ENCODE peak calls at places on chromosomes 4 and X, in nine cellular contexts. Y is K562, S is astrocyte, X is ascending aorta, O is hepatocyte, F is OCI-LY7, P is mucosa of descending colon, T is aorta, G is heart right ventricle. N is an unnamed sample.

GRCh38 chr4:78207951-78208350 is 150.8 kb downstream of the FRAS1 start:
- DNase-seq in X (no peak), G (no peak), S (no peak), P (no peak), F (no peak), O (no peak), Y (no peak), T (no peak), N (no peak)

GRCh38 chrX:32024072-32024471 is 952.2 kb upstream of the FTHL17 start:
- DNase-seq in F (no peak), Y (no peak), O (no peak), P (no peak), T (no peak), S (no peak), X (no peak), G (no peak), N (no peak)

GRCh38 chrX:9997524-9997923 is 30.4 kb downstream of the CLDN34 start:
- DNase-seq in Y (no peak), G (peak; percentile 29), T (no peak), O (no peak), P (no peak), X (no peak), F (no peak), S (no peak), N (peak; percentile 22)

GRCh38 chr4:40040908-40041307 is 15.7 kb upstream of the N4BP2 start:
- DNase-seq in S (no peak), Y (no peak), X (no peak), T (no peak), G (no peak), F (no peak), O (no peak), P (no peak), N (no peak)

GRCh38 chr4:158384407-158384806 is 137.3 kb upstream of the RXFP1 start:
- DNase-seq in O (no peak), T (no peak), F (no peak), G (no peak), Y (no peak), X (no peak), P (no peak), S (no peak), N (no peak)

GRCh38 chr4:54657194-54657555 is 582 bp upstream of the KIT start:
- DNase-seq in S (no peak), F (no peak), Y (no peak), P (no peak), X (no peak), T (no peak), O (no peak), G (no peak), N (no peak)

GRCh38 chr4:154208424-154208823 is 283.2 kb downstream of the DCHS2 start:
- DNase-seq in T (no peak), S (no peak), F (no peak), P (no peak), Y (peak; percentile 67), X (no peak), G (no peak), O (peak; percentile 7), N (no peak)

GRCh38 chrX:101040197-101040596 is 11.7 kb downstream of the TRMT2B start:
- DNase-seq in S (no peak), G (no peak), Y (no peak), F (no peak), O (no peak), T (no peak), P (no peak), X (no peak), N (peak; percentile 12)

GRCh38 chr4:67558493-67558892 is at the start of gene STAP1:
- DNase-seq in P (peak; percentile 26), O (no peak), Y (no peak), T (no peak), X (no peak), S (no peak), F (peak; percentile 92), G (no peak), N (peak; percentile 62)

GRCh38 chr4:158814207-158814606 is 45.4 kb downstream of the FNIP2 start:
- DNase-seq in P (no peak), O (no peak), S (no peak), Y (no peak), X (no peak), T (no peak), G (no peak), F (no peak), N (no peak)

GRCh38 chrX:22300130-22300529 is 27.4 kb downstream of the CBLL2 start:
- DNase-seq in Y (no peak), F (no peak), P (no peak), G (no peak), S (peak; percentile 68), T (no peak), O (peak; percentile 31), X (no peak), N (no peak)

GRCh38 chr4:151407466-151408379 is 1.3 kb upstream of the FHIP1A start:
- DNase-seq in P (peak; percentile 59), T (peak; percentile 80), X (no peak), O (peak; percentile 57), S (peak; percentile 16), Y (no peak), F (no peak), G (peak; percentile 17), N (peak; percentile 76)

GRCh38 chr4:7021930-7022658 is 21.1 kb upstream of the TADA2B start:
- DNase-seq in G (no peak), X (no peak), Y (no peak), O (peak; percentile 42), P (no peak), F (no peak), T (peak; percentile 47), S (peak; percentile 84), N (no peak)

GRCh38 chr4:85209161-85209560 is 242.7 kb upstream of the WDFY3 start:
- DNase-seq in O (no peak), X (no peak), P (no peak), T (no peak), Y (no peak), S (no peak), G (no peak), F (no peak), N (no peak)

GRCh38 chrX:9456250-9457074 is 8.4 kb upstream of the TBL1X start:
- DNase-seq in Y (no peak), F (no peak), S (no peak), O (no peak), P (no peak), G (no peak), T (no peak), X (no peak), N (no peak)

GRCh38 chr4:70306101-70306500 is 28.7 kb upstream of the CABS1 start:
- DNase-seq in X (no peak), O (no peak), P (no peak), S (no peak), G (no peak), T (no peak), Y (no peak), F (no peak), N (no peak)

GRCh38 chr4:43234626-43235025 is 342.1 kb downstream of the GRXCR1 start:
- DNase-seq in P (no peak), T (no peak), F (no peak), G (no peak), S (peak; percentile 60), O (no peak), Y (no peak), X (no peak), N (no peak)

GRCh38 chrX:20499763-20500162 is 233.1 kb upstream of the RPS6KA3 start:
- DNase-seq in O (no peak), F (no peak), Y (no peak), T (no peak), X (no peak), G (no peak), P (no peak), S (no peak), N (no peak)

DNA sequence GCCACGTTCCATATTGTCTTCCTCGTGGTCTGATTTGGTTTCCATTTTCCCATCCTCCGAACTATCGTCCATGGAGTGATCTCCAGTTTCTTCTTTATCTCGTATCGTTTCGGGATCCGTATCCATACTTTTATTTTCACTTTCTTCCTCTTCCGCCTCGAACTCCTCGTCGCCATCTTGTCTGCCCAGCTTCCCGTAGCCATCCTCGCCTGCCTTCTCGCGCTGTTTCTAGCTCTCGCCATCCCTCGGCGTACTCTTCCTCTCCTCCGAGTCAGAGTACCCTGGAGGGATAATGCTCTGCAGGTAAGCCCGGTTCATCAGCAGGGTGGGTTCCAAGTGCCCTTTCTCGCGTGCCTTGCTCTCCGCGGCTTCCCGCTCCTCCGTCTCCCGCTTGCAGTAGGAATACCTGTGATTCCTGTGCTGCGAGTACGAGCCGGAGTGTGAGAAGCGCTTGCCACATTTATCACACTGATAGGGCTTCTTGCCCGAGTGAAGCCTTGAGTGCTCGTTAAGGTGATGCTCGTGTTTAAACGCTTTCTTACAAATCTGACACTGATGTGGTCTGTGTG is 134.5 kb upstream of the TAPT1 start:
- DNase-seq in O (no peak), G (no peak), F (no peak), P (no peak), Y (peak; percentile 6), X (no peak), T (no peak), S (no peak), N (no peak)
- H3K4me3 ChIP-seq in O (no peak overlapping the region), G (no peak overlapping the region), F (no peak overlapping the region), P (no peak overlapping the region), Y (peak overlapping the region; percentile 9), X (no peak overlapping the region), T (no peak overlapping the region), S (no peak overlapping the region), N (no peak overlapping the region)

GRCh38 chrX:52923781-52924241 is 26.7 kb downstream of the FAM156B start:
- DNase-seq in P (no peak), F (peak; percentile 70), T (no peak), S (peak; percentile 53), Y (no peak), O (peak; percentile 39), G (no peak), X (peak; percentile 24), N (peak; percentile 79)
- H3K4me3 ChIP-seq in P (no peak overlapping the region), F (peak overlapping the region; percentile 45), T (no peak overlapping the region), S (peak overlapping the region; percentile 7), Y (no peak overlapping the region), O (no peak overlapping the region), G (no peak overlapping the region), X (no peak overlapping the region), N (peak overlapping the region; percentile 59)

DNA sequence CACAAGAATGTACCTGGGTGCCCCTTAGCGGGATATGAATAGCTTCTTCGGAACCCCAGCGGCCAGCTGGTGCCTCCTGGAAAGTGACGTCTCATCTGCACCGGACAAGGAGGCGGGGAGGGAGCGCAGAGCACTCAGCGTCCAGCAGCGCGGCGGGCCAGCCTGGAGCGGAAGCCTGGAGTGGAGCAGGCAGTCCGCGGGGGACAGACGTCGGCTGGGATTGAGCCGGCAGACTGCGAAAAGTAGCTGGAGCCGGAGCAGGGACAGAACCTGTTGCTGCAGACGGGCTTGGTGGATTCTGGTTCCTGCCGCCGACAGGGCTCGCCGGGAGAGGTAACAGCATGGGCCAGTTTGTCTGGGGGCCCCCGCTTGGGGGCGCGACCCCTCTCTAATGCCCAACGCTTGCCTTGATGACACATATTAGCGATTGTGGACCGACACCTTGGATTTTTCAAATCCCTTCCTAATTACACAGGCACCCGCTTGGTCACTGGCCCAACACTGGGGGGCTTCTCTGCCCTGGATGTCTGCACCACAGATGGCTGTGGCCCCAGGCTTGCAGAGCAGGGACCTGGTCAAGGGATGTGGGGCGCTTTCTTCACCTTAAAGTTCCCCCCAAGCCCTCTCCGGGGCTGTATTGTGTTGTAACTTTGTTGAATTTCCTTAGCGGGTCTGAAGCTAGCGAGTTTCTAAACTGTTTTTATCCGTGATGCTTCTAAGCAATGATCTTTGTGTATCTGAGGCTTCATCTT is at the start of gene NPFFR2:
- DNase-seq in F (no peak), S (peak; percentile 51), G (peak; percentile 19), P (no peak), X (no peak), T (peak; percentile 69), Y (peak; percentile 7), O (peak; percentile 64), N (no peak)
- H3K4me3 ChIP-seq in F (no peak within 1 kb of the TSS), S (peak within 1 kb of the TSS; percentile 54), G (no peak within 1 kb of the TSS), P (no peak within 1 kb of the TSS), X (no peak within 1 kb of the TSS), T (no peak within 1 kb of the TSS), Y (no peak within 1 kb of the TSS), O (peak within 1 kb of the TSS; percentile 24), N (no peak within 1 kb of the TSS)

GRCh38 chr4:182854466-182854865 is 62.7 kb downstream of the DCTD start:
- DNase-seq in X (no peak), T (peak; percentile 20), Y (no peak), P (no peak), S (no peak), G (no peak), O (no peak), F (no peak), N (no peak)
- H3K4me3 ChIP-seq in X (no peak overlapping the region), T (no peak overlapping the region), Y (no peak overlapping the region), P (no peak overlapping the region), S (no peak overlapping the region), G (no peak overlapping the region), O (no peak overlapping the region), F (no peak overlapping the region), N (no peak overlapping the region)

N was measured in GM12865.